ENCODE peak calls at places on chromosomes 13 and 19, in four cellular contexts. One of them, this sample, is unnamed.

GRCh38 chr13:21884299-21884878 is 213.5 kb downstream of the FGF9 start:
- DNase-seq in frontal cortex: no peak
- DNase-seq in T-helper 9 cell: no peak
- DNase-seq in pons: no peak
- DNase-seq in this sample: no peak

GRCh38 chr13:31092631-31093030 is 69.1 kb downstream of the HSPH1 start:
- DNase-seq in frontal cortex: no peak
- DNase-seq in T-helper 9 cell: no peak
- DNase-seq in pons: no peak
- DNase-seq in this sample: no peak

GRCh38 chr13:39875111-39875510 is 219.6 kb downstream of the COG6 start:
- DNase-seq in frontal cortex: no peak
- DNase-seq in T-helper 9 cell: no peak
- DNase-seq in pons: no peak
- DNase-seq in this sample: no peak

GRCh38 chr13:106917673-106918652 is 350.0 kb upstream of the ARGLU1 start:
- DNase-seq in frontal cortex: peak
- DNase-seq in T-helper 9 cell: peak
- DNase-seq in pons: peak
- DNase-seq in this sample: no peak

GRCh38 chr19:54231077-54231931 is 8.5 kb upstream of the LILRB3 start:
- DNase-seq in frontal cortex: peak
- DNase-seq in T-helper 9 cell: peak
- DNase-seq in pons: peak
- DNase-seq in this sample: peak

GRCh38 chr19:38666662-38667448 is 19.4 kb downstream of the ACTN4 start:
- DNase-seq in frontal cortex: no peak
- DNase-seq in T-helper 9 cell: no peak
- DNase-seq in pons: peak
- DNase-seq in this sample: no peak

GRCh38 chr13:19713186-19713965 is 69.4 kb downstream of the PSPC1 start:
- DNase-seq in frontal cortex: no peak
- DNase-seq in T-helper 9 cell: no peak
- DNase-seq in pons: no peak
- DNase-seq in this sample: no peak

GRCh38 chr13:44734204-44734707 is 158.1 kb upstream of the TSC22D1 start:
- DNase-seq in frontal cortex: no peak
- DNase-seq in T-helper 9 cell: no peak
- DNase-seq in pons: no peak
- DNase-seq in this sample: no peak

GRCh38 chr13:77872995-77873394 is 45.6 kb downstream of the EDNRB start:
- DNase-seq in frontal cortex: no peak
- DNase-seq in T-helper 9 cell: no peak
- DNase-seq in pons: no peak
- DNase-seq in this sample: no peak

GRCh38 chr13:100547805-100548204 is 40.8 kb downstream of the GGACT start:
- DNase-seq in frontal cortex: no peak
- DNase-seq in T-helper 9 cell: no peak
- DNase-seq in pons: no peak
- DNase-seq in this sample: no peak

GRCh38 chr13:42398542-42398941 is 126.6 kb downstream of the AKAP11 start:
- DNase-seq in frontal cortex: no peak
- DNase-seq in T-helper 9 cell: no peak
- DNase-seq in pons: no peak
- DNase-seq in this sample: no peak

GRCh38 chr19:15297416-15298224 is 34.7 kb downstream of the BRD4 start:
- DNase-seq in frontal cortex: no peak
- DNase-seq in T-helper 9 cell: no peak
- DNase-seq in pons: no peak
- DNase-seq in this sample: no peak

GRCh38 chr13:86324191-86324590 is 525.0 kb upstream of the SLITRK6 start:
- DNase-seq in frontal cortex: no peak
- DNase-seq in T-helper 9 cell: no peak
- DNase-seq in pons: no peak
- DNase-seq in this sample: no peak

GRCh38 chr13:93788456-93788855 is 561.8 kb downstream of the GPC6 start:
- DNase-seq in frontal cortex: no peak
- DNase-seq in T-helper 9 cell: no peak
- DNase-seq in pons: no peak
- DNase-seq in this sample: no peak

GRCh38 chr19:49390131-49390977 is 2.3 kb downstream of the KASH5 start:
- DNase-seq in frontal cortex: no peak
- DNase-seq in T-helper 9 cell: no peak
- DNase-seq in pons: no peak
- DNase-seq in this sample: no peak

GRCh38 chr13:30510811-30511371 is 45.2 kb upstream of the HMGB1 start:
- DNase-seq in frontal cortex: no peak
- DNase-seq in T-helper 9 cell: no peak
- DNase-seq in pons: no peak
- DNase-seq in this sample: no peak

GRCh38 chr13:108086678-108087077 is 128.7 kb downstream of the LIG4 start:
- DNase-seq in frontal cortex: no peak
- DNase-seq in T-helper 9 cell: no peak
- DNase-seq in pons: peak
- DNase-seq in this sample: no peak

GRCh38 chr13:99027260-99027659 is 49.4 kb upstream of the DOCK9 start:
- DNase-seq in frontal cortex: no peak
- DNase-seq in T-helper 9 cell: no peak
- DNase-seq in pons: no peak
- DNase-seq in this sample: no peak

GRCh38 chr19:4636151-4636717 is 3.1 kb upstream of the TNFAIP8L1 start:
- DNase-seq in frontal cortex: peak
- DNase-seq in T-helper 9 cell: peak
- DNase-seq in pons: no peak
- DNase-seq in this sample: peak

GRCh38 chr13:113219311-113219940 is 10.0 kb downstream of the CUL4A start:
- DNase-seq in frontal cortex: no peak
- DNase-seq in T-helper 9 cell: no peak
- DNase-seq in pons: no peak
- DNase-seq in this sample: no peak

GRCh38 chr19:15810335-15810734 is 5.1 kb downstream of the OR10H1 start:
- DNase-seq in frontal cortex: no peak
- DNase-seq in T-helper 9 cell: no peak
- DNase-seq in pons: no peak
- DNase-seq in this sample: no peak